ENCODE peak calls at places on chromosomes 6 and 20, in four cellular contexts. U is Panc1, X is astrocyte of the cerebellum, Y is ovary. L is an unnamed sample.

GRCh38 chr6:1316482-1317220 is 4.8 kb downstream of the FOXQ1 start:
- DNase-seq in U (no peak), X (no peak), Y (no peak), L (peak; percentile 53)

GRCh38 chr6:149897015-149897697 is 757 bp downstream of the RAET1E start:
- DNase-seq in U (no peak), X (peak; percentile 86), Y (peak; percentile 90), L (no peak)

GRCh38 chr6:134787261-134787871 is 162.5 kb downstream of the ALDH8A1 start:
- DNase-seq in U (peak; percentile 20), X (peak; percentile 5), Y (no peak), L (no peak)

GRCh38 chr6:21230536-21230935 is 363.0 kb upstream of the SOX4 start:
- DNase-seq in U (no peak), X (no peak), Y (no peak), L (no peak)

GRCh38 chr6:69768664-69769063 is 28.1 kb downstream of the LMBRD1 start:
- DNase-seq in U (no peak), X (no peak), Y (no peak), L (no peak)

GRCh38 chr6:4732691-4733315 is 43.4 kb upstream of the CDYL start:
- DNase-seq in U (peak; percentile 27), X (peak; percentile 59), Y (peak; percentile 62), L (peak; percentile 41)

GRCh38 chr6:138663892-138664291 is 109.7 kb upstream of the CCDC28A start:
- DNase-seq in U (no peak), X (no peak), Y (no peak), L (no peak)

GRCh38 chr6:107660839-107661238 is 163.3 kb downstream of the SCML4 start:
- DNase-seq in U (no peak), X (no peak), Y (no peak), L (no peak)

GRCh38 chr20:5932796-5933195 is 17.5 kb downstream of the TRMT6 start:
- DNase-seq in U (no peak), X (no peak), Y (no peak), L (no peak)

GRCh38 chr6:44002591-44003344 is 124.5 kb downstream of the MRPL14 start:
- DNase-seq in U (no peak), X (no peak), Y (peak; percentile 57), L (peak; percentile 63)

GRCh38 chr20:38842558-38842981 is 37.1 kb downstream of the PPP1R16B start:
- DNase-seq in U (no peak), X (no peak), Y (no peak), L (no peak)

GRCh38 chr20:20452254-20452676 is 84.4 kb downstream of the INSM1 start:
- DNase-seq in U (no peak), X (peak; percentile 36), Y (peak; percentile 51), L (peak; percentile 91)

GRCh38 chr6:56909115-56909907 is 45.6 kb upstream of the BEND6 start:
- DNase-seq in U (peak; percentile 67), X (no peak), Y (no peak), L (no peak)

GRCh38 chr6:157513004-157513603 is 132.1 kb downstream of the ZDHHC14 start:
- DNase-seq in U (no peak), X (no peak), Y (no peak), L (no peak)

DNA sequence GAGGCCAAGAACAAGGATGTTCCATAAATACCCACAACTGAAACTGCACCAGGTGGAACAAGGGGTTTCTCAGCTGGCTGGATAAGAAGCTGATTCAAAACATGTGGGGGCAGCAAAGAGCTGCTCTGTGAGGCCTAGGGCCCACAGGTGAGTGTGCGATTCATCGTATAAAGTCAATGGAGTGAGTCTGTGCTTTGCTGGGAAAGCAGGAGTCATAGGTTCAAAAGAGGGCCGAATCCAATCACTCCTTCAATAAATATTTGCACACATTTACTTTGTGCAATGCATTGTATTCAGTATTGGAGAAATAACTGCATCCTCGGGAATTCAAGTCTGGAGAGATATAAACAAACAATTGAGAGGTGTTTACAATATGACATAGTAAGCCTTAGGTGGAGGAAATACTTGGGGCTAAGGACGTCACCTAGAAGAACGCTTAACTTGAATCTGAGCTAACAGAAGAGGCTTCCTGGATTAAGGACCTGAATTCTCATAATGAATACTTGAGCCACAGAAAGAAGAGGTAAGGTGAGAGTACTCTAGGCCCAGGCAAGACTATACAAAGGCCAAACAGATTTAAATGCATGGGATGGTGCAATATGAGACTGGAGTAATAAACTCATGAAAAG is 83.7 kb upstream of the TMEM30A start:
- DNase-seq in U (no peak), X (no peak), Y (no peak), L (no peak)
- TF ChIP-seq CTCF in U (peak; percentile 66), X (peak; percentile 59), Y (no peak), L (no peak)

GRCh38 chr20:13771853-13772453 is 12.8 kb downstream of the ESF1 start:
- DNase-seq in U (no peak), X (no peak), Y (no peak), L (no peak)
- TF ChIP-seq CTCF in U (peak; percentile 57), X (peak; percentile 3), Y (no peak), L (peak; percentile 77)

DNA sequence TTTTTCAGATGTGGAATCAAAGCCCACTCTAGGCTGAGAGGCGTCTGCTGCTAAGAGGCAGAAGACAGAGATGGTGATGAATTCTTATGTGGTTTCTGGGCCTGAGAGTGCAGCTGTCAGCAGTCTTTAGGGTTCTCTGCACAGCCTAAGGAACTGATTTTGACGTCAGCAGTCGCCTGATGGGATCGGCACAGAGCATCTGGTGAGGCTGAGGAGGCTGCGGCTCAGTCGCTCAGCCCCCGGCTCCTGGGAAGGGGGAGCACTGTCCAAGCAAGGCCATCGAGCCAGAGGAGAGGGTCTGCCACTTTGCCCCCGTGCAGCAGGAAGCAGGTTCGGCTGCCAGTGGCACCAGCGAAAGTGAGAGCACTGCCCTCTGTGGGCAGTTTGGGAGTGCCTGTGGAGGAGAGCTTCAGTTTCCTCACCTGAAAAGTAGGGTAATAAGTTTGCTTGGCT is 92.5 kb downstream of the TCP11 start:
- DNase-seq in U (no peak), X (peak; percentile 59), Y (peak; percentile 55), L (peak; percentile 78)
- TF ChIP-seq CTCF in U (no peak), X (peak; percentile 43), Y (no peak), L (no peak)

GRCh38 chr20:11140359-11140758 is 466.6 kb upstream of the JAG1 start:
- DNase-seq in U (no peak), X (peak; percentile 58), Y (no peak), L (no peak)
- TF ChIP-seq CTCF in U (no peak), X (no peak), Y (no peak), L (no peak)

GRCh38 chr20:32050324-32050723 is 1.7 kb upstream of the HCK start:
- DNase-seq in U (no peak), X (no peak), Y (no peak), L (no peak)

GRCh38 chr20:32052792-32053362 is 835 bp downstream of the HCK start:
- DNase-seq in U (no peak), X (no peak), Y (no peak), L (no peak)

GRCh38 chr20:32052090-32052791 is at the start of gene HCK:
- DNase-seq in U (no peak), X (no peak), Y (no peak), L (peak; percentile 52)

GRCh38 chr20:32051720-32052089 is 337 bp upstream of the HCK start:
- DNase-seq in U (no peak), X (no peak), Y (no peak), L (no peak)

GRCh38 chr20:32050851-32051556 is 1.0 kb upstream of the HCK start:
- DNase-seq in U (no peak), X (no peak), Y (no peak), L (no peak)
- TF ChIP-seq CTCF in U (no peak), X (no peak), Y (no peak), L (peak; percentile 7)

L was measured in glutamatergic neuron.